ENCODE peak calls at places on chromosomes 4 and X, in four cellular contexts. T is fibroblast of mammary gland, G is cardiac muscle cell, S is heart left ventricle. A is an unnamed sample.

GRCh38 chr4:70715097-70715496 is 6.7 kb upstream of the RUFY3 start:
- DNase-seq in G (no peak), T (peak), S (no peak), A (no peak)

GRCh38 chrX:108439434-108439883 is at the start of gene COL4A5:
- DNase-seq in S (peak), T (peak), G (peak), A (peak)

GRCh38 chrX:24513416-24513815 is 48.3 kb downstream of the PDK3 start:
- DNase-seq in T (no peak), G (no peak), S (no peak), A (no peak)

GRCh38 chr4:112189754-112190153 is 41.8 kb upstream of the AP1AR start:
- DNase-seq in T (peak), S (no peak), G (no peak), A (no peak)

GRCh38 chr4:73051625-73052024 is 17.9 kb downstream of the COX18 start:
- DNase-seq in G (no peak), S (no peak), T (no peak), A (no peak)

GRCh38 chrX:104318330-104319009 is 63.7 kb upstream of the ESX1 start:
- DNase-seq in T (peak), S (no peak), G (no peak), A (peak)

GRCh38 chrX:49103637-49104036 is 19.9 kb downstream of the GPKOW start:
- DNase-seq in G (no peak), T (no peak), S (no peak), A (no peak)

GRCh38 chr4:129335263-129335662 is 239.3 kb downstream of the C4orf33 start:
- DNase-seq in S (no peak), G (no peak), T (no peak), A (no peak)

GRCh38 chr4:174451897-174452296 is 70.4 kb downstream of the HPGD start:
- DNase-seq in G (no peak), S (no peak), T (no peak), A (no peak)

GRCh38 chrX:101191217-101191750 is 28.3 kb upstream of the DRP2 start:
- DNase-seq in S (peak), T (peak), G (peak), A (no peak)

GRCh38 chrX:46840946-46841740 is 4.3 kb downstream of the RP2 start:
- DNase-seq in G (no peak), T (peak), S (peak), A (no peak)

GRCh38 chr4:157048248-157048647 is 27.7 kb upstream of the GLRB start:
- DNase-seq in S (peak), G (no peak), T (peak), A (no peak)

GRCh38 chrX:78092296-78092695 is 11.8 kb upstream of the PGK1 start:
- DNase-seq in T (peak), G (peak), S (no peak), A (peak)

GRCh38 chr4:17565846-17566245 is 11.2 kb upstream of the LAP3 start:
- DNase-seq in T (no peak), G (no peak), S (no peak), A (no peak)

GRCh38 chr4:6763330-6763851 is 19.1 kb upstream of the KIAA0232 start:
- DNase-seq in S (no peak), T (no peak), G (no peak), A (no peak)

GRCh38 chrX:2707334-2707760 is 16.3 kb downstream of the CD99 start:
- DNase-seq in T (peak), S (peak), G (no peak), A (no peak)

GRCh38 chrX:23369037-23369436 is 34.4 kb downstream of the PTCHD1 start:
- DNase-seq in G (no peak), S (no peak), T (no peak), A (no peak)

GRCh38 chr4:110953898-110954297 is 331.0 kb upstream of the PITX2 start:
- DNase-seq in T (no peak), G (no peak), S (no peak), A (no peak)

GRCh38 chrX:131827935-131828334 is 195.2 kb upstream of the STK26 start:
- DNase-seq in S (no peak), T (no peak), G (peak), A (peak)

GRCh38 chr4:76214269-76214628 is 625 bp upstream of the SCARB2 start:
- DNase-seq in S (no peak), G (no peak), T (no peak), A (no peak)

GRCh38 chr4:40333921-40334352 is 1.2 kb upstream of the CHRNA9 start:
- DNase-seq in T (peak), G (no peak), S (no peak), A (no peak)

GRCh38 chrX:10441464-10441863 is 178.9 kb downstream of the MID1 start:
- DNase-seq in S (no peak), G (no peak), T (no peak), A (no peak)

GRCh38 chrX:41010188-41010846 is 74.9 kb upstream of the USP9X start:
- DNase-seq in G (peak), T (peak), S (peak), A (peak)
- TF ChIP-seq CTCF in G (peak), T (no peak), S (no peak), A (no peak)

GRCh38 chr4:55395218-55395528 is 584 bp upstream of the TMEM165 start:
- DNase-seq in S (no peak), G (no peak), T (no peak), A (no peak)
- TF ChIP-seq CTCF in S (no peak), G (peak), T (no peak), A (no peak)

GRCh38 chrX:63275127-63275526 is 76.0 kb downstream of the SPIN4 start:
- DNase-seq in T (peak), S (no peak), G (peak), A (peak)
- TF ChIP-seq CTCF in T (peak), S (no peak), G (peak), A (peak)

DNA sequence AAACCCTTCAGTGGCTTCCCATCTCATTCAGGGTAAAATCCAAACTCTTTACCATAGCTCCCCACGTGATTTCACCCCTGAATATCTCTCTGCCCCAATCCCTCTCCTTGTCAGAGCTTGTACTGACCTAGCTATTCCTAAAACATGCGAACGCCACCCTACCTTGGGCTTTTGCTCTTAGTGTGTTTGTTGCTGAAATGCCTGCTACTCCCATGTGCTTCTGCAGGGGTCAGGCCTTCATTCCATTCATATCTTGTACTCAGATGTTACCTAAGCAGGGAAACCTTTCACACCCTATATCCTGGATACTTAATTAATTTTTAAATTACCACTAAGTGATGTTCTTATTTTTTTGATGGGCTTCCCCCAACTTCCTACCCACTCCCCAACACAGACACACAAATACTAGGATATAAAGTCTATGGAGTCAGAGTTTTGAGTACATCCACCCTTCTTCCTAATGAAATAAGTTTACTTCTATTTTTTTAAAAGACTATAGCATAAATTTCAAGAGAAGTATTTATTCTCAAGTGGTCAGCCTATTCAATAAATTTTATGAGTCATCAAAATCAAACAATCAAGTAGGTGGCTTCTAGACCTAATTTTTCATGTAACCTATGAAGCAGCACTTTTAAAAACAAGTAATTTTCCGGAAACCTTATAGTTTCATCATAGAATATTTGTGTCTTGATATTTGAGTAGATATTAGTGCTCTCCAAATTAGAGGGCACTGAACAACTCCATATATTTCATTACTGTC is 189.4 kb downstream of the RAPGEF2 start:
- DNase-seq in T (no peak), S (no peak), G (peak), A (no peak)
- TF ChIP-seq CTCF in T (no peak), S (no peak), G (no peak), A (no peak)